ENCODE peak calls at places on chromosomes 1 and 21, in nine cellular contexts. S is MM.1S, H is OCI-LY7, P is PC-3, W is PC-9, L is HCT116, M is SK-N-SH, B is Karpas-422, R is hepatocyte. C is an unnamed sample.

GRCh38 chr21:43012596-43012995 is 38.2 kb downstream of the PKNOX1 start:
- DNase-seq in S (no peak), H (no peak), P (peak; percentile 66), W (peak; percentile 40), L (no peak), M (no peak), B (no peak), R (no peak), C (peak; percentile 51)

GRCh38 chr1:91689586-91690481 is 189.2 kb downstream of the CDC7 start:
- DNase-seq in S (no peak), H (no peak), P (no peak), W (no peak), L (no peak), M (no peak), B (no peak), R (no peak), C (peak; percentile 34)

GRCh38 chr1:31633117-31633516 is 11.6 kb downstream of the PEF1 start:
- DNase-seq in S (no peak), H (peak; percentile 35), P (peak; percentile 43), W (peak; percentile 44), L (no peak), M (no peak), B (peak; percentile 71), R (peak; percentile 27), C (peak; percentile 42)

GRCh38 chr1:154869351-154870116 is 547 bp downstream of the KCNN3 start:
- DNase-seq in S (no peak), H (no peak), P (no peak), W (peak; percentile 3), L (no peak), M (peak; percentile 80), B (no peak), R (peak; percentile 45), C (peak; percentile 68)

GRCh38 chr1:63892632-63893395 is 119.0 kb downstream of the ROR1 start:
- DNase-seq in S (no peak), H (peak; percentile 83), P (peak; percentile 59), W (peak; percentile 83), L (no peak), M (peak; percentile 36), B (peak; percentile 62), R (no peak), C (peak; percentile 88)

GRCh38 chr1:198267921-198268320 is 111.1 kb downstream of the NEK7 start:
- DNase-seq in S (no peak), H (no peak), P (peak; percentile 39), W (no peak), L (no peak), M (no peak), B (no peak), R (no peak), C (peak; percentile 60)

GRCh38 chr1:7199077-7199779 is 414.0 kb downstream of the CAMTA1 start:
- DNase-seq in S (no peak), H (no peak), P (no peak), W (no peak), L (no peak), M (no peak), B (no peak), R (no peak), C (peak; percentile 38)

GRCh38 chr1:40422630-40423263 is 27.5 kb upstream of the ZFP69B start:
- DNase-seq in S (no peak), H (no peak), P (no peak), W (no peak), L (no peak), M (no peak), B (no peak), R (no peak), C (no peak)

GRCh38 chr1:55916480-55916879 is 662.9 kb downstream of the PLPP3 start:
- DNase-seq in S (no peak), H (no peak), P (peak; percentile 51), W (peak; percentile 87), L (no peak), M (peak; percentile 39), B (no peak), R (no peak), C (peak; percentile 83)

GRCh38 chr1:154809436-154810413 is 60.4 kb downstream of the KCNN3 start:
- DNase-seq in S (no peak), H (no peak), P (peak; percentile 54), W (no peak), L (no peak), M (no peak), B (no peak), R (no peak), C (peak; percentile 77)

GRCh38 chr1:36595921-36596320 is 113.2 kb upstream of the CSF3R start:
- DNase-seq in S (no peak), H (no peak), P (no peak), W (peak; percentile 5), L (no peak), M (no peak), B (no peak), R (no peak), C (no peak)

GRCh38 chr1:207323425-207323976 is 2.0 kb downstream of the CD55 start:
- DNase-seq in S (no peak), H (no peak), P (no peak), W (no peak), L (no peak), M (no peak), B (no peak), R (no peak), C (no peak)

GRCh38 chr21:46111857-46112730 is 14.2 kb downstream of the COL6A2 start:
- DNase-seq in S (no peak), H (no peak), P (no peak), W (no peak), L (no peak), M (peak; percentile 11), B (no peak), R (no peak), C (no peak)

GRCh38 chr1:51168946-51169345 is 66.9 kb downstream of the C1orf185 start:
- DNase-seq in S (no peak), H (no peak), P (no peak), W (no peak), L (no peak), M (no peak), B (no peak), R (no peak), C (no peak)

GRCh38 chr1:11289064-11289463 is 16.1 kb downstream of the UBIAD1 start:
- DNase-seq in S (no peak), H (no peak), P (no peak), W (no peak), L (no peak), M (no peak), B (no peak), R (no peak), C (no peak)

GRCh38 chr1:34786521-34787325 is 5.7 kb downstream of the GJB3 start:
- DNase-seq in S (peak; percentile 50), H (peak; percentile 68), P (peak; percentile 87), W (peak; percentile 55), L (no peak), M (peak; percentile 86), B (peak; percentile 91), R (peak; percentile 89), C (peak; percentile 87)

GRCh38 chr1:228810855-228811654 is 75.8 kb downstream of the RHOU start:
- DNase-seq in S (peak; percentile 83), H (no peak), P (no peak), W (no peak), L (no peak), M (no peak), B (no peak), R (no peak), C (no peak)

GRCh38 chr1:193131266-193131860 is 9.5 kb downstream of the CDC73 start:
- DNase-seq in S (no peak), H (no peak), P (no peak), W (no peak), L (no peak), M (no peak), B (no peak), R (no peak), C (no peak)

GRCh38 chr1:31809698-31810097 is 6.1 kb downstream of the SPOCD1 start:
- DNase-seq in S (no peak), H (no peak), P (no peak), W (no peak), L (no peak), M (no peak), B (no peak), R (no peak), C (no peak)

DNA sequence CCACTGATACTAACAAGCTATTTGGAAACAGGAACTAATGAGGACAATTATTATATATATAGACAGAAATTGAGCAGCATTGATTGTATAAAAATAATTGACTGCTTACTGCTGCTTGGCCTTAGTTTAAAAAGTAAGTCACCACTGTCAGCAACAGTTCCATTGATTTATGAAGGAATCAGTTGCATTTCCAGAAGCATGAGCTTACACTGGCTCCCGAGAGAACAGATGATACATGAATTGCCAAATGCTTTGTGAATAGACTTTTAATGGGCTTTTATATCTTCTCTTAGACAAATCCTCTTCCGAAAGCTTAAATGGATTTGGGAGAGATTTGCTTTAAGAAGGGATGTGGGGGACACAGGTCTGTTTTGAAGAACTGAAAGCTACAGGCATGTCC is 7.5 kb downstream of the FHAD1 start:
- DNase-seq in S (no peak), H (no peak), P (no peak), W (no peak), L (no peak), M (no peak), B (no peak), R (no peak), C (no peak)
- H3K9me2 ChIP-seq in S (no peaks in the 10 kb centered on the region), H (no peaks in the 10 kb centered on the region), P (no peaks in the 10 kb centered on the region), W (no peaks in the 10 kb centered on the region), L (no peaks in the 10 kb centered on the region), M (no peaks in the 10 kb centered on the region), B (no peaks in the 10 kb centered on the region), R (no peaks in the 10 kb centered on the region), C (no peaks in the 10 kb centered on the region)

DNA sequence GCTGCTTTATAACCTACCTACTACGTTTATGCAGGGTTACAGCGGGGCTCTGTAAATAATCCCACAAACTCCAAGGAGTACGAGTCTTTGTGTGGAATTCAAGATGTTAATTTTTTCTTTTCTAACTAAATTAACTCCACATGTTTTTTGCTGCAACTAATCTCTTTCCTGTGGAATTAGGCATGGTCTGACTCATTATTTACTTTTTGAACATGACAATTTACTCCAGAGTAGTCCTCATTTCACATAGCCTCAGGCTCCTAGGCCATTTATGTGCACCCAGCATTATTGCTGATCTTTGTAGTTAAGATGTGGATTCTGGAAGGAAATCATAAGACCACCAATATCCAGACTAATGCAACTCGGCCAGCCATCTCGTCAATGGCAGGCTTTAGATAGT is 784.9 kb downstream of the LTN1 start:
- DNase-seq in S (no peak), H (no peak), P (peak; percentile 77), W (no peak), L (no peak), M (peak; percentile 12), B (no peak), R (no peak), C (peak; percentile 88)
- H3K9me3 ChIP-seq in S (no peaks in the 10 kb centered on the region), H (peaks cover 5% of the 10 kb centered on the region), P (no peaks in the 10 kb centered on the region), W (no peaks in the 10 kb centered on the region), L (peaks cover 41% of the 10 kb centered on the region), M (no peaks in the 10 kb centered on the region), B (no peaks in the 10 kb centered on the region), R (no peaks in the 10 kb centered on the region), C (no peaks in the 10 kb centered on the region)

DNA sequence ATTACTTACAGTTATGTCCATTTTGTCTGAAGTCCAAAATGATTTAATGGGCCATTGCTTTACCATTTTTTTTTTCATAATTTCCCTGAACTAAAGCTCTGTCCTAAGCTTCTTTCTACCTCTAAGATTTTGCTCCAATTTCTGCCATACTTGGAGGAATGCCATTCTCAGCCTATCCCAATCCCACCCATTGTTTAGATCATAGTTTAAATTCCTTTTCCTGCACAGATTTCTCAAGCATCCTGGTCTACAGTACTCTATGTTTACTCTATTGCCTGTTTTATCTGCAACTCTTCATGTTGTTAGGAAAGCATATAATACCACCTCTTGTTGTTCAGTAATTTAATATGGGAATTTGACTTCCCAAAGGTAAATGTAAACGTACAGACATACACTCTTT is 30.8 kb downstream of the ADAMTS1 start:
- DNase-seq in S (no peak), H (no peak), P (no peak), W (no peak), L (no peak), M (no peak), B (no peak), R (no peak), C (no peak)
- H3K9me2 ChIP-seq in S (no peaks in the 10 kb centered on the region), H (no peaks in the 10 kb centered on the region), P (no peaks in the 10 kb centered on the region), W (no peaks in the 10 kb centered on the region), L (no peaks in the 10 kb centered on the region), M (no peaks in the 10 kb centered on the region), B (no peaks in the 10 kb centered on the region), R (no peaks in the 10 kb centered on the region), C (no peaks in the 10 kb centered on the region)

GRCh38 chr1:3004285-3005205 is 16.7 kb upstream of the ACTRT2 start:
- DNase-seq in S (no peak), H (no peak), P (no peak), W (no peak), L (no peak), M (no peak), B (no peak), R (no peak), C (no peak)
- H3K9me3 ChIP-seq in S (no peaks in the 10 kb centered on the region), H (peaks cover 10% of the 10 kb centered on the region), P (peaks cover 4% of the 10 kb centered on the region), W (no peaks in the 10 kb centered on the region), L (peaks cover 7% of the 10 kb centered on the region), M (no peaks in the 10 kb centered on the region), B (peaks cover 3% of the 10 kb centered on the region), R (no peaks in the 10 kb centered on the region), C (no peaks in the 10 kb centered on the region)

C was measured in GM23248.